ENCODE peak calls at places on chromosome 10, in seven cellular contexts. T, Q, U, R, K, V and Z are unnamed samples.

GRCh38 chr10:17578603-17579002 is 38.6 kb downstream of the HACD1 start:
- DNase-seq in U (peak), T (peak), R (no peak), Q (no peak), V (no peak), K (no peak), Z (no peak)

GRCh38 chr10:37754538-37755323 is 102.7 kb downstream of the ZNF248 start:
- DNase-seq in Q (no peak), V (peak), K (peak), R (peak), U (no peak), T (no peak), Z (no peak)

GRCh38 chr10:95748349-95748748 is 7.6 kb upstream of the ENTPD1 start:
- DNase-seq in Q (no peak), T (no peak), R (no peak), V (no peak), K (no peak), U (no peak), Z (no peak)

GRCh38 chr10:90751107-90751997 is 106.5 kb downstream of the HTR7 start:
- DNase-seq in R (peak), K (peak), T (peak), U (no peak), V (peak), Q (peak), Z (no peak)

GRCh38 chr10:62000037-62000603 is 98.6 kb downstream of the ARID5B start:
- DNase-seq in U (no peak), V (no peak), T (no peak), R (no peak), Q (no peak), K (peak), Z (no peak)

GRCh38 chr10:4662576-4663161 is 163.3 kb upstream of the AKR1E2 start:
- DNase-seq in V (peak), Q (no peak), U (no peak), R (no peak), K (no peak), T (no peak), Z (no peak)

GRCh38 chr10:122279725-122280141 is 8.6 kb downstream of the BTBD16 start:
- DNase-seq in T (peak), Q (peak), V (peak), K (peak), R (no peak), U (peak), Z (peak)

GRCh38 chr10:73910764-73911552 is at the start of gene PLAU:
- DNase-seq in U (no peak), Q (peak), V (peak), R (peak), T (peak), K (no peak), Z (no peak)

GRCh38 chr10:105974803-105975456 is 1189.6 kb downstream of the SORCS1 start:
- DNase-seq in U (no peak), Q (no peak), K (peak), V (peak), R (no peak), T (no peak), Z (no peak)

GRCh38 chr10:49579621-49580020 is 30.5 kb upstream of the SLC18A3 start:
- DNase-seq in T (no peak), R (no peak), V (no peak), K (no peak), Q (no peak), U (no peak), Z (no peak)

GRCh38 chr10:132269286-132270230 is 38.2 kb downstream of the STK32C start:
- DNase-seq in R (no peak), Q (no peak), U (no peak), V (no peak), K (no peak), T (no peak), Z (no peak)